ENCODE peak calls at places on chromosomes 13 and 19, in ten cellular contexts. M is effector memory CD4-positive, alpha-beta T cell; L is tibial artery; K is iPS DF 6.9; V is Caco-2; O is endodermal cell; P is HCT116; T is uterus; C is brain microvascular endothelial cell; Y is fibroblast of the aortic adventitia. S is an unnamed sample.

GRCh38 chr19:38392707-38393308 is 4.3 kb downstream of the SPRED3 start:
- DNase-seq in M (no peak), L (no peak), K (no peak), V (peak; percentile 64), O (no peak), P (no peak), T (no peak), C (peak; percentile 69), Y (no peak), S (no peak)

GRCh38 chr13:25906211-25906661 is 145.6 kb downstream of the SHISA2 start:
- DNase-seq in M (no peak), L (no peak), K (no peak), V (no peak), O (no peak), P (no peak), T (no peak), C (no peak), Y (no peak), S (no peak)

GRCh38 chr19:10617409-10618121 is 7.8 kb upstream of the SLC44A2 start:
- DNase-seq in M (no peak), L (no peak), K (no peak), V (no peak), O (no peak), P (no peak), T (no peak), C (peak; percentile 70), Y (peak; percentile 86), S (no peak)

GRCh38 chr19:55546822-55547614 is 1.7 kb upstream of the SBK3 start:
- DNase-seq in M (no peak), L (peak; percentile 86), K (no peak), V (no peak), O (no peak), P (no peak), T (peak; percentile 44), C (peak; percentile 83), Y (peak; percentile 51), S (peak; percentile 89)

GRCh38 chr19:48842744-48843162 is 6.5 kb upstream of the HSD17B14 start:
- DNase-seq in M (peak; percentile 10), L (no peak), K (no peak), V (peak; percentile 67), O (peak; percentile 84), P (peak; percentile 46), T (peak; percentile 37), C (peak; percentile 34), Y (peak; percentile 71), S (no peak)

GRCh38 chr13:45015300-45015699 is 26.0 kb downstream of the GPALPP1 start:
- DNase-seq in M (no peak), L (no peak), K (no peak), V (no peak), O (no peak), P (no peak), T (no peak), C (no peak), Y (no peak), S (no peak)

GRCh38 chr13:31441804-31442487 is 242.2 kb downstream of the B3GLCT start:
- DNase-seq in M (no peak), L (peak; percentile 66), K (no peak), V (no peak), O (no peak), P (no peak), T (peak; percentile 83), C (no peak), Y (no peak), S (no peak)

GRCh38 chr13:95073826-95074345 is 227.4 kb downstream of the ABCC4 start:
- DNase-seq in M (no peak), L (no peak), K (no peak), V (no peak), O (no peak), P (no peak), T (no peak), C (no peak), Y (peak; percentile 6), S (no peak)

GRCh38 chr13:76723551-76724232 is 162.5 kb downstream of the KCTD12 start:
- DNase-seq in M (no peak), L (no peak), K (peak; percentile 7), V (no peak), O (peak; percentile 67), P (no peak), T (no peak), C (peak; percentile 92), Y (peak; percentile 96), S (peak; percentile 55)

GRCh38 chr13:51843529-51843928 is 1.4 kb downstream of the TMEM272 start:
- DNase-seq in M (no peak), L (no peak), K (no peak), V (no peak), O (peak; percentile 60), P (no peak), T (no peak), C (no peak), Y (no peak), S (no peak)

GRCh38 chr13:39263033-39263432 is 224.8 kb downstream of the NHLRC3 start:
- DNase-seq in M (no peak), L (no peak), K (peak; percentile 25), V (peak; percentile 42), O (peak; percentile 86), P (peak; percentile 24), T (peak; percentile 27), C (peak; percentile 50), Y (peak; percentile 39), S (no peak)

GRCh38 chr19:50206191-50206590 is 2.8 kb downstream of the MYH14 start:
- DNase-seq in M (no peak), L (no peak), K (no peak), V (no peak), O (no peak), P (no peak), T (no peak), C (no peak), Y (no peak), S (no peak)
- H3K4me3 ChIP-seq in M (no peak overlapping the region), L (no peak overlapping the region), K (no peak overlapping the region), V (peak overlapping the region; percentile 86), O (no peak overlapping the region), P (peak overlapping the region; percentile 59), T (no peak overlapping the region), C (no peak overlapping the region), Y (no peak overlapping the region), S (peak overlapping the region; percentile 49)

GRCh38 chr19:40807147-40808020 is 8.4 kb downstream of the EGLN2 start:
- DNase-seq in M (no peak), L (no peak), K (no peak), V (peak; percentile 88), O (peak; percentile 93), P (no peak), T (no peak), C (no peak), Y (no peak), S (no peak)

GRCh38 chr19:40804783-40805242 is 5.8 kb downstream of the EGLN2 start:
- DNase-seq in M (no peak), L (no peak), K (no peak), V (no peak), O (no peak), P (no peak), T (no peak), C (no peak), Y (no peak), S (no peak)

GRCh38 chr19:40805258-40805868 is 6.4 kb downstream of the EGLN2 start:
- DNase-seq in M (peak; percentile 43), L (no peak), K (no peak), V (no peak), O (no peak), P (no peak), T (no peak), C (no peak), Y (no peak), S (no peak)

GRCh38 chr19:40808021-40808325 is 9.0 kb downstream of the EGLN2 start:
- DNase-seq in M (no peak), L (no peak), K (no peak), V (no peak), O (no peak), P (no peak), T (no peak), C (no peak), Y (no peak), S (no peak)

GRCh38 chr19:40806385-40807146 is 7.6 kb downstream of the EGLN2 start:
- DNase-seq in M (peak; percentile 71), L (peak; percentile 89), K (peak; percentile 95), V (no peak), O (peak; percentile 98), P (peak; percentile 57), T (peak; percentile 84), C (peak; percentile 97), Y (peak; percentile 94), S (peak; percentile 83)
- H3K4me3 ChIP-seq in M (peak overlapping the region; percentile 20), L (peak overlapping the region; percentile 0), K (no peak overlapping the region), V (no peak overlapping the region), O (no peak overlapping the region), P (no peak overlapping the region), T (no peak overlapping the region), C (peak overlapping the region; percentile 24), Y (peak overlapping the region; percentile 22), S (peak overlapping the region; percentile 28)

GRCh38 chr19:5990289-5990797 is 12.4 kb upstream of the RANBP3 start:
- DNase-seq in M (no peak), L (no peak), K (no peak), V (no peak), O (peak; percentile 86), P (no peak), T (no peak), C (no peak), Y (no peak), S (no peak)
- H3K4me3 ChIP-seq in M (no peak overlapping the region), L (no peak overlapping the region), K (no peak overlapping the region), V (no peak overlapping the region), O (no peak overlapping the region), P (peak overlapping the region; percentile 27), T (no peak overlapping the region), C (no peak overlapping the region), Y (no peak overlapping the region), S (no peak overlapping the region)

GRCh38 chr13:111482126-111482525 is 161.7 kb downstream of the TEX29 start:
- DNase-seq in M (no peak), L (no peak), K (no peak), V (no peak), O (no peak), P (no peak), T (no peak), C (no peak), Y (no peak), S (no peak)
- H3K4me3 ChIP-seq in M (no peak overlapping the region), L (no peak overlapping the region), K (no peak overlapping the region), V (no peak overlapping the region), O (no peak overlapping the region), P (no peak overlapping the region), T (no peak overlapping the region), C (no peak overlapping the region), Y (no peak overlapping the region), S (no peak overlapping the region)

GRCh38 chr19:15323496-15324235 is 8.7 kb downstream of the BRD4 start:
- DNase-seq in M (no peak), L (peak; percentile 86), K (no peak), V (no peak), O (no peak), P (no peak), T (peak; percentile 38), C (no peak), Y (peak; percentile 46), S (peak; percentile 55)
- H3K4me3 ChIP-seq in M (no peak overlapping the region), L (no peak overlapping the region), K (no peak overlapping the region), V (no peak overlapping the region), O (no peak overlapping the region), P (no peak overlapping the region), T (no peak overlapping the region), C (no peak overlapping the region), Y (no peak overlapping the region), S (no peak overlapping the region)

GRCh38 chr19:17841371-17841809 is 6.4 kb downstream of the JAK3 start:
- DNase-seq in M (no peak), L (no peak), K (no peak), V (no peak), O (no peak), P (no peak), T (no peak), C (no peak), Y (no peak), S (no peak)
- H3K4me3 ChIP-seq in M (no peak overlapping the region), L (peak overlapping the region; percentile 22), K (peak overlapping the region; percentile 42), V (no peak overlapping the region), O (peak overlapping the region; percentile 77), P (peak overlapping the region; percentile 83), T (no peak overlapping the region), C (peak overlapping the region; percentile 36), Y (no peak overlapping the region), S (peak overlapping the region; percentile 26)